ENCODE peak calls at places on chromosomes 7 and 10, in six cellular contexts. B is mesendoderm, A is neuronal stem cell, K is H1, V is H9, D is mesenchymal stem cell. T is an unnamed sample.

GRCh38 chr7:100215895-100216294 is 3.9 kb upstream of the PVRIG start:
- DNase-seq in B (no peak), A (no peak), K (no peak), V (no peak), D (peak; percentile 38), T (peak; percentile 37)

GRCh38 chr7:102321351-102322201 is 34.7 kb downstream of the SPDYE6 start:
- DNase-seq in B (peak; percentile 72), A (no peak), K (no peak), V (peak; percentile 62), D (peak; percentile 18), T (no peak)

GRCh38 chr10:133391761-133392518 is 2.0 kb upstream of the MTG1 start:
- DNase-seq in B (no peak), A (no peak), K (no peak), V (no peak), D (no peak), T (no peak)

GRCh38 chr7:74343281-74344127 is 54.3 kb downstream of the CLIP2 start:
- DNase-seq in B (no peak), A (no peak), K (no peak), V (no peak), D (peak; percentile 88), T (peak; percentile 85)

GRCh38 chr7:97064972-97065587 is 40.4 kb upstream of the DLX5 start:
- DNase-seq in B (peak; percentile 64), A (peak; percentile 54), K (no peak), V (no peak), D (peak; percentile 48), T (peak; percentile 58)

GRCh38 chr10:71073451-71074175 is 138.8 kb upstream of the UNC5B start:
- DNase-seq in B (no peak), A (no peak), K (no peak), V (no peak), D (no peak), T (no peak)

GRCh38 chr7:105602325-105603305 is 21.3 kb upstream of the EFCAB10 start:
- DNase-seq in B (no peak), A (no peak), K (no peak), V (no peak), D (no peak), T (peak; percentile 45)

GRCh38 chr10:87585565-87586514 is 73.8 kb upstream of the PAPSS2 start:
- DNase-seq in B (no peak), A (no peak), K (no peak), V (no peak), D (peak; percentile 22), T (peak; percentile 58)

GRCh38 chr10:100999742-101000601 is at the start of gene LZTS2:
- DNase-seq in B (peak; percentile 58), A (no peak), K (no peak), V (no peak), D (peak; percentile 52), T (no peak)

GRCh38 chr10:124688889-124689670 is 55.1 kb downstream of the FAM53B start:
- DNase-seq in B (peak; percentile 86), A (no peak), K (no peak), V (no peak), D (no peak), T (no peak)

GRCh38 chr10:98469532-98469931 is 22.8 kb upstream of the HPS1 start:
- DNase-seq in B (no peak), A (no peak), K (no peak), V (no peak), D (no peak), T (no peak)

GRCh38 chr10:124739119-124739921 is 4.9 kb downstream of the FAM53B start:
- DNase-seq in B (peak; percentile 49), A (no peak), K (no peak), V (no peak), D (peak; percentile 75), T (no peak)

GRCh38 chr7:7972128-7972527 is 3.5 kb downstream of the GLCCI1 start:
- DNase-seq in B (no peak), A (no peak), K (no peak), V (no peak), D (peak; percentile 31), T (peak; percentile 6)

GRCh38 chr10:111756541-111757061 is 427.0 kb downstream of the GPAM start:
- DNase-seq in B (peak; percentile 91), A (peak; percentile 36), K (peak; percentile 44), V (peak; percentile 84), D (peak; percentile 6), T (no peak)

GRCh38 chr10:49500420-49500819 is 38.5 kb downstream of the ERCC6 start:
- DNase-seq in B (peak; percentile 64), A (no peak), K (no peak), V (no peak), D (no peak), T (no peak)

GRCh38 chr7:105346593-105347322 is 42.0 kb downstream of the SRPK2 start:
- DNase-seq in B (no peak), A (no peak), K (no peak), V (no peak), D (no peak), T (no peak)

GRCh38 chr7:99498546-99498944 is 1.5 kb downstream of the ZNF394 start:
- DNase-seq in B (no peak), A (no peak), K (no peak), V (no peak), D (no peak), T (no peak)

GRCh38 chr7:110448918-110449317 is 642.0 kb upstream of the LRRN3 start:
- DNase-seq in B (no peak), A (no peak), K (no peak), V (no peak), D (no peak), T (no peak)

GRCh38 chr7:112103246-112103645 is 103.0 kb downstream of the DOCK4 start:
- DNase-seq in B (peak; percentile 40), A (no peak), K (no peak), V (no peak), D (peak; percentile 44), T (peak; percentile 56)

GRCh38 chr7:53398566-53398965 is 363.1 kb downstream of the POM121L12 start:
- DNase-seq in B (no peak), A (no peak), K (no peak), V (no peak), D (peak; percentile 47), T (no peak)

GRCh38 chr10:104862-105565 is 30.2 kb upstream of the ZMYND11 start:
- DNase-seq in B (no peak), A (no peak), K (no peak), V (peak; percentile 75), D (no peak), T (no peak)

GRCh38 chr10:105806-106205 is 29.4 kb upstream of the ZMYND11 start:
- DNase-seq in B (no peak), A (no peak), K (no peak), V (no peak), D (no peak), T (no peak)

GRCh38 chr10:106740-107139 is 28.5 kb upstream of the ZMYND11 start:
- DNase-seq in B (no peak), A (no peak), K (no peak), V (no peak), D (no peak), T (no peak)

DNA sequence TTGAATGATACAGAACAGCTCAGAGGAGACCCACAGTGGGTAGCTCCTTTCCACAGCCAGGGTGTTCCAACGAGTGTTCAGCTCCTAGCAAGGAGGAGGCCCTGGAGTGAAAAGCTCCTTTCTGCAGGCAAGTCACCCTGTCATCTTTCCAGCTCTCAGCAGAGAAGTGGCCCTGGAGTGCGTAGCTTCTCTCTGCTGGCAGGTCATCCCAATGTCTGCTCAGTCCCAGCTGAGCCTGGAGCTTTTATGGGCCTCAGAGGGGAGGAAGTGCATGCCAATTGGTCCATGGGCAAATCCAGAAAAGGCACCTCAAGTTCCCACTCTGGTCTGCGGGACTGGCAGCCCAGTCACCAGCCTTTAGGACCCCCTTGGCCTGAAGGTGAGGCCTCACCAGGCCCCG is 30.8 kb upstream of the ZMYND11 start:
- DNase-seq in B (no peak), A (no peak), K (no peak), V (no peak), D (no peak), T (no peak)
- H2BK15ac ChIP-seq in B (no peak overlapping the region), A (no peak overlapping the region), K (no peak overlapping the region), V (no peak overlapping the region), D (no peak overlapping the region), T (no peak overlapping the region)

DNA sequence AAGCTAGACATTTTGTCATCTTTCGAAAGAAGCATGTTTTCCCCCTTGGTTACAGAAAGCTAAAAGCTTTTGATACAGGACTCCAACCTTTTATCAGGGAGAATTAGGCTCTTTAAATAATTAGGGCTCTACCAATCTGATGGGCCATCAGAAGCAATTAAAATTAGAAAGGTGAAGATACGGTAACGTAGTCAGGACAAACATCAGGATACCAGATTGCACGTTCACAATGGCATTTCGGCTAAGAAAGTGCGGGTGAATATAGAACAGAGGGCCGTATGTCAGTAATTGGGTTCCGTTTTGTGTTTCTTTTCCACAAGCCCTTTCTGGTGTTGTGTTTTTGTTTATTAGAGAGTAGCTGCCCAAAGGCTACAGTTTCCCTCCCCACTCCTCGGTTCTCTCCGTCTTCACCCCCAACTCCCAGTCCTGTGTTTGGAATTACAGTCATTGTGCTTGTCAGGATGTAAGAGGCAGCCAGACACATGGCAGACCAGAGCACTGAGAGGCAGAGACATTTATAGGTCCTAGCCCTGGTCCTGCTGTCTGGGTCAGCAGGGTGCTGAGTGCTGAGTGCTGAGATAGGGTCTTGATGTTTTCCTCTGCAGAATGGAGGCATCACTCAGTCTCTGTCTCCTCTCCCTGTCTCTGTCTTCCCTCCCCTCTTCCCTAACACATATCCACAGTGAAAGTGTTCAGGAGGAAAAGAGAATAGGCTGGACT is 5.5 kb downstream of the PFKP start:
- DNase-seq in B (no peak), A (no peak), K (no peak), V (no peak), D (no peak), T (no peak)
- H3K4me1 ChIP-seq in B (peaks cover 8% of the 10 kb centered on the region), A (peaks cover 7% of the 10 kb centered on the region), K (peaks cover 10% of the 10 kb centered on the region), V (peaks cover 4% of the 10 kb centered on the region), D (peaks cover 35% of the 10 kb centered on the region), T (peaks cover 25% of the 10 kb centered on the region)

GRCh38 chr10:78251041-78251434 is 217.4 kb downstream of the RPS24 start:
- DNase-seq in B (no peak), A (no peak), K (no peak), V (no peak), D (no peak), T (no peak)

GRCh38 chr10:78253072-78253853 is 219.6 kb downstream of the RPS24 start:
- DNase-seq in B (no peak), A (no peak), K (no peak), V (no peak), D (no peak), T (no peak)

GRCh38 chr10:78255796-78256638 is 222.4 kb downstream of the RPS24 start:
- DNase-seq in B (peak; percentile 93), A (no peak), K (peak; percentile 7), V (no peak), D (peak; percentile 98), T (peak; percentile 99)

GRCh38 chr10:78255214-78255613 is 221.6 kb downstream of the RPS24 start:
- DNase-seq in B (no peak), A (no peak), K (no peak), V (no peak), D (no peak), T (peak; percentile 56)

GRCh38 chr10:78254013-78254412 is 220.3 kb downstream of the RPS24 start:
- DNase-seq in B (no peak), A (no peak), K (no peak), V (no peak), D (no peak), T (peak; percentile 30)
- H2BK15ac ChIP-seq in B (no peak overlapping the region), A (no peak overlapping the region), K (no peak overlapping the region), V (no peak overlapping the region), D (peak overlapping the region; percentile 12), T (peak overlapping the region; percentile 94)

DNA sequence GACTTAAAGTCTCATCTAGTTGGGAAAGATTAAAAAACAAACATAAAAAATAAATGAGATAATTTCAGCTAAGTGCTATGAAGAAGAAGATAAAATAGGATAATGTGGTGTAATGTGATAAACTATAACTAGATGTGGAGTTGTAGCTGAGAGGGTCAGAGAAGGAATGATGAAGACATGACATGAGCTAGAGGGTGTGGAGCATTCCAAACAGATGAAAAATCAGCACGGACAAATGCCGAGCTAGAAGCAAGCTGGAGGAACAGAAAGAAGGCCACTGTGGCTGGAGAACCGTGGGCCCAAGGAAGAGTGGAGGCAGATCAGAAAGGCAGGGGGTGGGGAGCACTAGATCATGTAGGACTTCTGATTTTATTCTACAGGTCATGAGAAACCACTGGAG is 70.6 kb downstream of the CDK6 start:
- DNase-seq in B (peak; percentile 40), A (no peak), K (no peak), V (no peak), D (peak; percentile 82), T (peak; percentile 88)
- H3K4me1 ChIP-seq in B (no peaks in the 10 kb centered on the region), A (peaks cover 8% of the 10 kb centered on the region), K (peaks cover 39% of the 10 kb centered on the region), V (peaks cover 16% of the 10 kb centered on the region), D (peaks cover 6% of the 10 kb centered on the region), T (peaks cover 27% of the 10 kb centered on the region)